ENCODE peak calls at places on chromosomes 7 and 10, in seven cellular contexts. N is thoracic aorta, M is progenitor cell of endocrine pancreas, Y is foreskin fibroblast, H is A549, D is cardiac fibroblast, B is PC-3. X is an unnamed sample.

GRCh38 chr7:157702311-157703023 is 365.7 kb downstream of the DNAJB6 start:
- DNase-seq in B (no peak), N (no peak), Y (no peak), M (no peak), D (no peak), H (no peak), X (no peak)

GRCh38 chr10:43062402-43063160 is 14.3 kb upstream of the RET start:
- DNase-seq in Y (no peak), N (no peak), H (no peak), B (no peak), D (no peak), M (no peak), X (no peak)

GRCh38 chr7:86844608-86845007 is 200.9 kb downstream of the GRM3 start:
- DNase-seq in D (no peak), Y (no peak), N (no peak), H (no peak), M (no peak), B (no peak), X (no peak)

GRCh38 chr10:65518379-65518778 is 1407.5 kb upstream of the LRRTM3 start:
- DNase-seq in B (peak), M (no peak), H (peak), Y (no peak), D (peak), N (no peak), X (no peak)

GRCh38 chr7:159125944-159126248 is 18.8 kb downstream of the VIPR2 start:
- DNase-seq in Y (no peak), H (no peak), D (no peak), M (no peak), B (no peak), N (no peak), X (no peak)

GRCh38 chr10:129758180-129758579 is 205.9 kb downstream of the EBF3 start:
- DNase-seq in H (no peak), Y (no peak), M (peak), N (no peak), D (no peak), B (no peak), X (no peak)

GRCh38 chr7:158366346-158366745 is 221.3 kb downstream of the PTPRN2 start:
- DNase-seq in B (no peak), N (no peak), Y (no peak), M (no peak), H (no peak), D (no peak), X (no peak)

GRCh38 chr10:46285300-46285699 is 1.5 kb upstream of the ANTXRL start:
- DNase-seq in N (no peak), B (no peak), M (no peak), Y (no peak), H (no peak), D (no peak), X (no peak)

GRCh38 chr10:70053896-70054641 is 1.4 kb downstream of the MACROH2A2 start:
- DNase-seq in M (peak), B (peak), N (no peak), Y (no peak), D (peak), H (peak), X (peak)

GRCh38 chr10:95416973-95417372 is 126.2 kb upstream of the PDLIM1 start:
- DNase-seq in B (no peak), D (no peak), H (no peak), M (no peak), N (no peak), Y (no peak), X (no peak)

GRCh38 chr10:80896959-80897358 is 359.3 kb downstream of the SH2D4B start:
- DNase-seq in Y (no peak), M (no peak), B (no peak), N (no peak), H (no peak), D (no peak), X (no peak)

GRCh38 chr7:16051561-16052280 is 365.2 kb upstream of the MEOX2 start:
- DNase-seq in N (no peak), H (no peak), D (peak), Y (peak), B (no peak), M (no peak), X (no peak)

GRCh38 chr10:88879754-88880286 is at the start of gene STAMBPL1:
- DNase-seq in N (no peak), Y (peak), D (no peak), B (peak), H (no peak), M (no peak), X (peak)

GRCh38 chr10:58674260-58674659 is 161.6 kb downstream of the BICC1 start:
- DNase-seq in N (no peak), Y (no peak), M (no peak), B (no peak), H (no peak), D (peak), X (no peak)

GRCh38 chr7:24705481-24705954 is 51.7 kb downstream of the GSDME start:
- DNase-seq in N (no peak), D (no peak), Y (no peak), M (no peak), B (no peak), H (no peak), X (no peak)

GRCh38 chr10:36280396-36280795 is 638.3 kb upstream of the FZD8 start:
- DNase-seq in B (peak), M (no peak), Y (no peak), H (no peak), N (no peak), D (peak), X (no peak)

GRCh38 chr10:132591166-132591971 is 53.8 kb downstream of the INPP5A start:
- DNase-seq in H (peak), M (no peak), Y (peak), B (peak), N (peak), D (peak), X (no peak)

GRCh38 chr7:92916751-92917369 is 80.5 kb upstream of the CDK6 start:
- DNase-seq in N (no peak), H (peak), B (peak), D (peak), Y (peak), M (no peak), X (no peak)

GRCh38 chr10:13709931-13710690 is 123.3 kb downstream of the PRPF18 start:
- DNase-seq in D (peak), N (no peak), M (no peak), Y (peak), H (no peak), B (no peak), X (no peak)

GRCh38 chr10:97508342-97508741 is 9.6 kb downstream of the UBTD1 start:
- DNase-seq in M (no peak), B (peak), Y (peak), H (no peak), N (no peak), D (peak), X (no peak)

GRCh38 chr10:68212721-68213352 is 19.1 kb downstream of the ATOH7 start:
- DNase-seq in M (no peak), N (no peak), H (peak), D (peak), B (peak), Y (peak), X (no peak)

GRCh38 chr10:3173173-3173878 is 744 bp upstream of the PITRM1 start:
- DNase-seq in N (no peak), Y (no peak), D (no peak), H (peak), B (peak), M (no peak), X (no peak)

GRCh38 chr7:39228946-39229345 is 251.2 kb downstream of the POU6F2 start:
- DNase-seq in N (no peak), B (peak), Y (no peak), D (no peak), M (no peak), H (no peak), X (no peak)

GRCh38 chr10:19310121-19310520 is 261.5 kb downstream of the MALRD1 start:
- DNase-seq in D (peak), Y (no peak), N (no peak), M (no peak), H (no peak), B (no peak), X (no peak)

GRCh38 chr7:64632029-64632428 is 33.9 kb upstream of the ZNF107 start:
- DNase-seq in B (no peak), Y (no peak), N (no peak), H (no peak), D (no peak), M (no peak), X (no peak)

GRCh38 chr7:55593515-55594318 is 21.4 kb upstream of the VOPP1 start:
- DNase-seq in B (peak), M (peak), D (peak), H (peak), N (no peak), Y (peak), X (peak)

GRCh38 chr7:158885624-158886023 is 29.3 kb downstream of the DYNC2I1 start:
- DNase-seq in H (peak), N (no peak), D (peak), B (peak), Y (peak), M (no peak), X (no peak)

GRCh38 chr7:84271550-84271949 is 77.0 kb upstream of the SEMA3A start:
- DNase-seq in Y (peak), D (peak), N (no peak), H (no peak), B (no peak), M (no peak), X (no peak)

GRCh38 chr10:32039745-32040144 is 16.5 kb downstream of the KIF5B start:
- DNase-seq in Y (no peak), B (no peak), M (no peak), N (no peak), D (no peak), H (no peak), X (no peak)

GRCh38 chr10:90785782-90786181 is 72.1 kb downstream of the HTR7 start:
- DNase-seq in D (no peak), M (no peak), H (no peak), Y (no peak), N (no peak), B (no peak), X (no peak)

GRCh38 chr10:15725603-15726002 is 5.9 kb upstream of the ITGA8 start:
- DNase-seq in N (no peak), D (peak), M (no peak), B (peak), Y (peak), H (peak), X (peak)

GRCh38 chr7:152986369-152986768 is 226.8 kb downstream of the ACTR3B start:
- DNase-seq in D (no peak), H (no peak), Y (no peak), N (no peak), M (no peak), B (no peak), X (no peak)

DNA sequence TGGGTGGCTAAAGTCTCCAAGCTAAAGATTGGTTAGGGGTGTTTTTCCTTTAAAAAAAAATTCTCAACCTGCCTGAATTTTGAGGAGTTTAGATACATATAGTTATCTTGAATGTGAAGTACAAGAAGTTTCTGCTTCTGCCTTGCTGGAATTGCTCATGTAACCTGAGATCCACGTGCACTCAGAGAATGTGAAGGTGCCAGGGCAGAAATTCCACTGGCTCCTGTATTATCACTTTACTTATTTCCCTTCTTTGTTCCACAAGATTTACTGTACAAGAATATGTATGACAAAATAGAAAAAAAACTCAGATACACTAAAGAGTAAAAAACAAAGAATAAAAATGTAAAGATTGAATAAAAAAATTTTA is 42.9 kb downstream of the PLCE1 start:
- DNase-seq in M (no peak), N (no peak), D (no peak), B (peak), H (no peak), Y (no peak), X (no peak)
- TF ChIP-seq CTCF in M (no peak), N (no peak), D (no peak), B (no peak), H (no peak), Y (no peak), X (no peak)

DNA sequence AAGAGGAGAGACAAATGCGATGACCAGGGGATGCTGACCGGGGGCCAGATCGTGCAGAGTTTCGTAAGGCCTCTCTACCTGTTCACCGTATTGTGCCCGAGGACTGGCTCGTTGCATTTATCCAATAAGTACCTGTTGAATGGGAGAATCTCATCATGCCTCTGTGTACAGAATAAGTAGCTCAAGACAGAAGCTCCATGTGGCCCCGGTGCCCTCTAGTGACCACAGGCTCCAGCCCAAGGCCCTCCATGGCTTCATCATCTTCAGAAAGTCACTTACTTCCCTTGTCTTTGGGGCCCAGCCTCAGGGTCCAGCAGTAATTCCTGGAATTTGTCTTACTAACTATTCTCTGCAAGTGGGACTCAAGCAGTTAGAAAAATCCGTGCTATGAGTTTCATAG is 151.0 kb downstream of the CHN2 start:
- DNase-seq in B (peak), H (peak), Y (peak), M (no peak), N (no peak), D (peak), X (peak)
- TF ChIP-seq CTCF in B (peak), H (peak), Y (peak), M (peak), N (no peak), D (peak), X (no peak)

GRCh38 chr10:24180891-24181290 is 28.0 kb upstream of the KIAA1217 start:
- DNase-seq in H (no peak), M (no peak), B (no peak), N (no peak), Y (no peak), D (no peak), X (no peak)
- TF ChIP-seq CTCF in H (no peak), M (no peak), B (no peak), N (no peak), Y (no peak), D (no peak), X (no peak)

GRCh38 chr7:129225931-129226572 is 1.2 kb downstream of the AHCYL2 start:
- DNase-seq in M (no peak), D (no peak), Y (no peak), N (no peak), H (no peak), B (no peak), X (no peak)

GRCh38 chr7:129227646-129228578 is 3.1 kb downstream of the AHCYL2 start:
- DNase-seq in B (no peak), Y (no peak), D (no peak), H (no peak), N (no peak), M (no peak), X (no peak)

GRCh38 chr7:129222064-129222463 is 2.8 kb upstream of the AHCYL2 start:
- DNase-seq in M (no peak), D (no peak), N (no peak), H (no peak), Y (peak), B (no peak), X (peak)

GRCh38 chr7:129225206-129225930 is 538 bp downstream of the AHCYL2 start:
- DNase-seq in Y (peak), D (peak), B (peak), M (peak), N (no peak), H (peak), X (peak)

DNA sequence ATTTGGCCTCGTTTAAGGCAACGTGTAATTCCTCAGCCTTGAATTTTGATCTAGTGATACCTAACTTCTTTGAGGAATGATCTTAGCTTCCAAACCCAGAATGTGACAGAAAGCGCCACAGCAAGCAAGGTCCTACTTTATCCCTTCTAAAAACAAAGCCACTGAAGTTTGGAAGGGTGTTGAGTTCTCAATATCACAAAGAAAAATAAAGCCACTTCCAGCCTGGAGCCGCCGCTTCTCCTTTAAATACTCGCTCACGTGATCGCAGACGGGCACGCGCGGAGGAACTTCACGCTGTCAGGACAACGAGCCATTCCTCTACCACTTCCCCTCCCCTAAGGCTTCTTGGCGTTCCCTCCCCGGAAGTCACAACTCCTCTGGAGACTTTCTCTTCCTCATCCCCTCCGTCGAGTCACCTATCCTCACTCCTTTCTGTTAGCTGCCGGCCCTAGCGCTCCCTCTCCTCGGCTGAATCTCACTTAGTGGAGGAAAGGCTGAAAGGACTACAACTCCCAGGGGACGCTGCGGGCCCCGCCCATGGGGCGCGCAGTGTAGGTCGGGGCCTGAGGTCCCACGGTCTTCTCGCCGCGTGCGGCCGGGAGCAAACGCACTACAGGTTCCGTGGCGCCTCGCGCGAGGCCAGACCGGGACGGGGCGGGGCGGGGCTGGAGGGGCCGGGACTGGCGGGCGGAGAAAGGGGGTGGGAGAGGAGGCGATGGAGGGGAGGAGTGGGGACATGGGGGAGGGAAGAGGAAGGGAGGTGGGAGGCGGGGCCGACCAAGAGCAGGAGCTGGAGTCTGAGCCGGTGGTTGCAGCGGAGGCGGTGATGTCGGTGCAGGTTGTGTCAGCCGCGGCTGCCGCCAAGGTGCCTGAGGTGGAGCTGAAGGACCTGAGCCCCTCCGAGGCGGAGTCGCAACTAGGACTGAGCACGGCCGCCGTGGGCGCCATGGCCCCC is at the start of gene AHCYL2:
- DNase-seq in D (peak), B (peak), M (peak), Y (peak), N (peak), H (peak), X (peak)
- TF ChIP-seq CTCF in D (no peak), B (no peak), M (no peak), Y (no peak), N (no peak), H (no peak), X (no peak)

GRCh38 chr7:5822742-5823503 is 41.5 kb upstream of the RNF216 start:
- DNase-seq in B (peak), Y (peak), H (peak), N (peak), D (peak), M (peak), X (peak)
- TF ChIP-seq CTCF in B (no peak), Y (no peak), H (no peak), N (no peak), D (peak), M (no peak), X (no peak)

GRCh38 chr10:99623919-99624318 is 3.7 kb upstream of the SLC25A28 start:
- DNase-seq in B (no peak), Y (no peak), H (no peak), M (no peak), N (no peak), D (no peak), X (no peak)
- TF ChIP-seq CTCF in B (no peak), Y (no peak), H (no peak), M (no peak), N (no peak), D (no peak), X (no peak)